ENCODE peak calls at places on chromosomes 1 and 21, in nine cellular contexts. O, W, S, Y, Z, J, T, K and A are unnamed samples. For H3K9me3, the result is how much of the 10 kb centered on the place peaks cover.

GRCh38 chr1:160357286-160358002 is 9.4 kb upstream of the NHLH1 start:
- DNase-seq in Y (no peak), T (no peak), K (peak), J (no peak), O (no peak), Z (peak), W (no peak), S (no peak), A (no peak)

GRCh38 chr21:34008618-34009017 is 64.8 kb upstream of the MRPS6 start:
- DNase-seq in O (no peak), Y (no peak), Z (no peak), K (no peak), W (no peak), S (no peak), T (no peak), J (no peak), A (no peak)

GRCh38 chr1:111209622-111210021 is 9.2 kb upstream of the DENND2D start:
- DNase-seq in O (no peak), T (no peak), Z (no peak), S (no peak), K (no peak), Y (no peak), J (no peak), W (no peak), A (no peak)

GRCh38 chr1:53378061-53378460 is 50.2 kb upstream of the LRP8 start:
- DNase-seq in W (no peak), K (no peak), Y (no peak), J (no peak), O (no peak), Z (no peak), S (peak), T (peak), A (no peak)

GRCh38 chr1:19062258-19063029 is 106.0 kb upstream of the IFFO2 start:
- DNase-seq in W (no peak), S (no peak), T (no peak), Y (no peak), K (no peak), J (no peak), Z (no peak), O (no peak), A (no peak)

GRCh38 chr1:21707891-21708290 is 38.7 kb upstream of the RAP1GAP start:
- DNase-seq in Z (no peak), O (no peak), Y (no peak), S (no peak), K (no peak), J (no peak), W (no peak), T (no peak), A (no peak)

GRCh38 chr1:226736908-226737818 is 1.9 kb downstream of the ITPKB start:
- DNase-seq in W (peak), J (no peak), Y (peak), O (peak), K (peak), T (peak), Z (no peak), S (peak), A (peak)

GRCh38 chr1:116983112-116983511 is 18.4 kb upstream of the CD101 start:
- DNase-seq in Y (no peak), O (no peak), J (no peak), W (no peak), K (no peak), S (no peak), T (no peak), Z (no peak), A (no peak)

GRCh38 chr1:6614019-6614952 is 755 bp downstream of the PHF13 start:
- DNase-seq in K (no peak), O (peak), Z (no peak), S (peak), T (peak), Y (peak), J (no peak), W (peak), A (peak)

GRCh38 chr1:202207292-202207691 is 13.7 kb downstream of the LGR6 start:
- DNase-seq in T (no peak), K (peak), Y (no peak), W (no peak), J (no peak), S (peak), Z (no peak), O (no peak), A (no peak)

GRCh38 chr1:154961497-154962237 is at the start of gene PYGO2:
- DNase-seq in J (no peak), Y (peak), W (peak), K (peak), T (peak), O (peak), Z (no peak), S (peak), A (peak)

GRCh38 chr1:203478231-203478630 is 2.6 kb downstream of the PRELP start:
- DNase-seq in O (no peak), S (no peak), Z (no peak), J (no peak), W (no peak), Y (no peak), K (no peak), T (no peak), A (no peak)

GRCh38 chr1:208036177-208036808 is 125.4 kb upstream of the CD34 start:
- DNase-seq in Y (no peak), O (no peak), J (no peak), K (peak), Z (no peak), T (no peak), S (no peak), W (no peak), A (no peak)

GRCh38 chr1:89873250-89873649 is 52.4 kb downstream of the LRRC8D start:
- DNase-seq in S (no peak), Y (no peak), W (no peak), Z (no peak), O (no peak), T (no peak), K (no peak), J (no peak), A (no peak)

GRCh38 chr1:172809751-172810150 is 150.8 kb downstream of the FASLG start:
- DNase-seq in Z (no peak), W (no peak), Y (no peak), S (no peak), O (no peak), T (no peak), K (no peak), J (no peak), A (no peak)

GRCh38 chr1:167483790-167484189 is 34.5 kb downstream of the CD247 start:
- DNase-seq in W (no peak), S (no peak), K (no peak), Y (no peak), Z (no peak), J (no peak), T (no peak), O (no peak), A (no peak)

GRCh38 chr1:207088731-207089626 is at the start of gene C4BPB:
- DNase-seq in Y (no peak), K (no peak), Z (no peak), T (no peak), J (no peak), W (no peak), O (no peak), S (no peak), A (no peak)

GRCh38 chr1:62318320-62318755 is 896 bp downstream of the KANK4 start:
- DNase-seq in Z (no peak), K (no peak), S (no peak), O (no peak), T (no peak), W (no peak), J (no peak), Y (no peak), A (no peak)

GRCh38 chr1:197838836-197839235 is 63.6 kb upstream of the DENND1B start:
- DNase-seq in T (no peak), Z (no peak), K (peak), Y (no peak), S (no peak), O (no peak), W (no peak), J (peak), A (no peak)

GRCh38 chr21:26169611-26170470 is 729 bp downstream of the APP start:
- DNase-seq in O (peak), K (peak), W (peak), S (peak), J (no peak), Y (peak), T (peak), Z (peak), A (peak)

GRCh38 chr21:27371065-27371464 is 404.2 kb upstream of the ADAMTS5 start:
- DNase-seq in O (no peak), Y (no peak), K (peak), Z (no peak), S (no peak), W (no peak), T (no peak), J (no peak), A (no peak)

GRCh38 chr21:27371688-27372331 is 404.9 kb upstream of the ADAMTS5 start:
- DNase-seq in K (peak), S (no peak), Z (no peak), Y (no peak), O (no peak), J (no peak), T (no peak), W (no peak), A (no peak)

GRCh38 chr21:27366846-27367245 is 400.0 kb upstream of the ADAMTS5 start:
- DNase-seq in O (no peak), Y (no peak), T (no peak), K (no peak), Z (no peak), S (no peak), J (no peak), W (no peak), A (no peak)

GRCh38 chr21:27369962-27370578 is 403.2 kb upstream of the ADAMTS5 start:
- DNase-seq in Y (no peak), S (no peak), Z (no peak), O (no peak), K (no peak), W (no peak), J (no peak), T (no peak), A (no peak)

GRCh38 chr21:27369234-27369633 is 402.3 kb upstream of the ADAMTS5 start:
- DNase-seq in Y (no peak), W (no peak), J (no peak), S (no peak), O (no peak), K (no peak), T (no peak), Z (no peak), A (no peak)
- H3K9me3 ChIP-seq in Y (under half), W (under half), J (under half), S (under half), O (under half), K (under half), T (under half), Z (under half), A (under half)

DNA sequence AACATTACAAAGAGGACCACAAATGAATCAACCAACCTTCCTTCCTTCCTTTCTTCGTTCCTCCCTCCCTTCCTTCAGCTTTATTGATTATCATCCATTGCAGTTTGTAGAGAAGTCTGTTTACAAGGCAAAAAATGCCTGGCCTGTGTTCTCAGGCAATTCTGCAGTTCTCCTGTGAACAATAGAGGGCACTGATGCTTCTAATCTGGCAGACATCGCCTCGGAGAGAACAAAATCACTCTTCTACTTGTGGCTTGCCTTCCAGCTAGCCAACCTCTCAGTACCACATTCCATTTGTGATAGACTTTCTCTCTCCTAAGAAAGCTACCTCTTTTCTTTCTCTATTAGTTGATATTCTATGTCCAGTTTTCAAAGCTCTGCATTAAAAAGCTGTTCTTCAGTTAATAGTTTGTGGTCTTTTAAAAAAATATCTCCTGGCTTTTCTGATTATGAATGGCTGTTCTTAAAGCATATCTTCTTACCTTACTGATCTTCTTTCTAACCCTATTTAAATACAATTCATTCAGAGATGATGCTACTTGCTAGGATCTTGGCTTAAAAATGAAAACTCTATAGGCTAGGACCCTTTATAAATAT is 26.9 kb upstream of the ESRRG start:
- DNase-seq in S (no peak), O (no peak), J (peak), W (no peak), T (no peak), K (peak), Y (peak), Z (no peak), A (no peak)
- H3K27ac ChIP-seq in S (no peak), O (peak), J (no peak), W (no peak), T (no peak), K (no peak), Y (no peak), Z (no peak), A (no peak)

GRCh38 chr21:17495680-17496079 is 17.2 kb upstream of the CXADR start:
- DNase-seq in W (no peak), J (no peak), O (no peak), Y (no peak), S (no peak), Z (no peak), K (peak), T (no peak), A (no peak)
- TF ChIP-seq CTCF in W (no peak), J (no peak), O (no peak), Y (no peak), S (no peak), Z (no peak), K (no peak), T (no peak), A (no peak)

GRCh38 chr21:46099476-46099875 is 1.6 kb downstream of the COL6A2 start:
- DNase-seq in S (peak), J (no peak), O (peak), Z (peak), T (peak), W (peak), Y (peak), K (peak), A (no peak)

GRCh38 chr21:46100426-46100825 is 2.5 kb downstream of the COL6A2 start:
- DNase-seq in S (no peak), J (no peak), W (no peak), T (no peak), O (no peak), Y (no peak), K (peak), Z (peak), A (no peak)

GRCh38 chr21:46100020-46100419 is 2.1 kb downstream of the COL6A2 start:
- DNase-seq in S (no peak), K (no peak), Y (no peak), O (no peak), T (no peak), W (peak), J (no peak), Z (peak), A (no peak)

GRCh38 chr21:46108827-46109226 is 10.9 kb downstream of the COL6A2 start:
- DNase-seq in Z (peak), W (peak), J (no peak), Y (no peak), T (no peak), K (no peak), O (no peak), S (no peak), A (no peak)

GRCh38 chr21:46104104-46104503 is 6.2 kb downstream of the COL6A2 start:
- DNase-seq in Z (no peak), Y (no peak), T (no peak), J (no peak), W (no peak), K (no peak), S (no peak), O (no peak), A (no peak)
- H3K9me3 ChIP-seq in Z (under half), Y (under half), T (under half), J (under half), W (under half), K (under half), S (under half), O (under half), A (under half)

DNA sequence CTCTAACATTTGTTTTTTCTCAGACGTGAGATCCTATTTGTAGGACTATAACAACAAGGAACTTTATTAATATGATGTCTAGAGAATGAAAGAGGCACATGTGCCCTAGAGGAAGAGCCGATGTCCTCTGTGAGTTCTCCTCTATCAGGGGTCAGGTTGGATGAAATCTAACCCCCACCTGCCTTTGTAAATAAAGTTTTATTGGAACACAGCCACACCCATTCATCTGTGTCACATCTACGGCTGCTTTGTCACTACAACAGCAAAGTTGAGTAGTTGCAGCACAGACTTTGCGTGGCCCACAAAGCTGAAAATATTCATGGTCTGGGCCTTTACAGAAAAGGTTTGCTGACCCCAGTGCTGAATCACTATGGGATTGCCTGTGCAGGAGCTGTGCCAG is 571 bp upstream of the CAPN9 start:
- DNase-seq in W (no peak), Z (no peak), S (no peak), K (no peak), Y (no peak), O (no peak), J (no peak), T (no peak), A (no peak)
- H3K27ac ChIP-seq in W (no peak), Z (no peak), S (no peak), K (no peak), Y (no peak), O (no peak), J (no peak), T (no peak), A (no peak)

DNA sequence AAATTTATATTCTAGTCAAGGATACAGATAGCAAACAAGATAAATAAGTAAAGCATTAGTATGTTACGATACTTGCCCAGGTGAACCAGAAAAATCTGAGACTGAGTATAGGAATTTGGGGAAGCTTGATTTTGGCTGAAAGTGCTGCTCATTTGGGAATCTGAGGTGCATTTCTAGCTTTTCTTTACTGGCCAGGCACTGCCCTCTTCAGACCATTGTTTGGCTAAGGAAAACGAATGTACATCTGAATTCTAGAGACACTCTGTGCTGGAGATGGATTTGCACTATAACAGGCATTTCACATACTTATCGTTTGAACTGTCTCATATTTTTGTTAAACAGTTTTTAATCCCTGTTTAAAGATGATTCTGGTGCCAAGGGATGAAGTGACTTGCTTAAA is 23.4 kb downstream of the ARID1A start:
- DNase-seq in J (no peak), W (no peak), O (no peak), S (no peak), T (no peak), K (no peak), Y (no peak), Z (no peak), A (no peak)
- TF ChIP-seq CTCF in J (peak), W (no peak), O (no peak), S (no peak), T (no peak), K (no peak), Y (no peak), Z (no peak), A (no peak)

DNA sequence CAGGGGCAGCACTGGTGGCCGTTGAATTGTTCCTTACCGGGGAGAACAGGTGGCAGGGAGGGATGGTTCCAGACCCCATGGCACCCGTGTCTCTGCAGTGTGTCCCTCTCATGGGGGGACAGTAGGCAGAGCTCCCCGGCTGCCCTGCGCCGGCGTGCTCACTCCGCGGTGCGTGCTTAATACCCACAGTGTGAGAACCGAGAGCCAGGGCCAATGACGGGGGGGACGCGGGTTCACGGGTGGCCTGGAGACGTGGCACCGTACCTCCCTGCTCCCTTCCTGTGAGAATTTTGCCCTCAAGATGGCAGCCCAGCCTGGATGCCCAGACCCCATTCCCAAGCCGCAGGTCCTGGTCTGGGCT is 47.1 kb downstream of the PRDM16 start:
- DNase-seq in W (no peak), K (no peak), O (no peak), S (no peak), J (no peak), T (no peak), Y (no peak), Z (no peak), A (no peak)
- H3K9me3 ChIP-seq in W (under half), K (under half), O (under half), S (under half), J (half or more), T (under half), Y (under half), Z (under half), A (under half)

GRCh38 chr21:36171741-36172331 is 15.2 kb downstream of the DOP1B start:
- DNase-seq in T (no peak), K (no peak), O (peak), Z (no peak), S (no peak), W (no peak), Y (no peak), J (no peak), A (no peak)
- H3K27ac ChIP-seq in T (no peak), K (no peak), O (peak), Z (no peak), S (no peak), W (no peak), Y (no peak), J (peak), A (no peak)